ENCODE peak calls at places on chromosomes 1 and 21, in nine cellular contexts. I is pancreas; E is breast epithelium; O is naive thymus-derived CD4-positive, alpha-beta T cell; H is Karpas-422; R is osteoblast; Z is AG04450; L is endodermal cell; F is GM12865. D is an unnamed sample.

GRCh38 chr1:3763351-3764125 is 9.0 kb upstream of the SMIM1 start:
- DNase-seq in I (no peak), E (no peak), O (no peak), H (no peak), R (peak; percentile 60), Z (no peak), L (no peak), F (no peak), D (no peak)

GRCh38 chr1:3352952-3353331 is 101.5 kb upstream of the ARHGEF16 start:
- DNase-seq in I (no peak), E (no peak), O (no peak), H (no peak), R (no peak), Z (no peak), L (no peak), F (no peak), D (no peak)

GRCh38 chr1:34303218-34303617 is 126.5 kb downstream of the C1orf94 start:
- DNase-seq in I (no peak), E (no peak), O (no peak), H (no peak), R (no peak), Z (no peak), L (no peak), F (no peak), D (no peak)

GRCh38 chr1:61132176-61133047 is 50.1 kb downstream of the NFIA start:
- DNase-seq in I (no peak), E (no peak), O (no peak), H (no peak), R (no peak), Z (no peak), L (no peak), F (no peak), D (no peak)

GRCh38 chr1:34916104-34916503 is 13.3 kb downstream of the DLGAP3 start:
- DNase-seq in I (no peak), E (no peak), O (no peak), H (no peak), R (no peak), Z (no peak), L (peak; percentile 7), F (no peak), D (no peak)

GRCh38 chr21:28734522-28735175 is 258.0 kb downstream of the LTN1 start:
- DNase-seq in I (no peak), E (no peak), O (no peak), H (no peak), R (no peak), Z (no peak), L (no peak), F (no peak), D (no peak)

GRCh38 chr21:45169001-45169400 is 94.6 kb downstream of the ADARB1 start:
- DNase-seq in I (no peak), E (no peak), O (no peak), H (no peak), R (no peak), Z (no peak), L (no peak), F (no peak), D (no peak)

GRCh38 chr1:98374098-98374497 is 287.4 kb upstream of the SNX7 start:
- DNase-seq in I (no peak), E (no peak), O (no peak), H (no peak), R (no peak), Z (no peak), L (no peak), F (no peak), D (no peak)

GRCh38 chr1:228289996-228290881 is 82.4 kb downstream of the OBSCN start:
- DNase-seq in I (no peak), E (no peak), O (no peak), H (no peak), R (peak; percentile 56), Z (no peak), L (no peak), F (no peak), D (no peak)

GRCh38 chr21:44094832-44095231 is 12.4 kb upstream of the PWP2 start:
- DNase-seq in I (no peak), E (no peak), O (no peak), H (no peak), R (no peak), Z (no peak), L (no peak), F (no peak), D (no peak)

GRCh38 chr1:2560299-2561073 is 4.3 kb downstream of the TNFRSF14 start:
- DNase-seq in I (no peak), E (no peak), O (no peak), H (no peak), R (peak; percentile 80), Z (no peak), L (no peak), F (no peak), D (no peak)

GRCh38 chr1:117110774-117111173 is 10.8 kb downstream of the TRIM45 start:
- DNase-seq in I (no peak), E (no peak), O (no peak), H (no peak), R (no peak), Z (no peak), L (no peak), F (no peak), D (no peak)

GRCh38 chr1:78142731-78143130 is 97.0 kb downstream of the GIPC2 start:
- DNase-seq in I (no peak), E (no peak), O (no peak), H (no peak), R (no peak), Z (no peak), L (no peak), F (no peak), D (no peak)
- H3K4me3 ChIP-seq in I (no peak overlapping the region), E (no peak overlapping the region), O (peak overlapping the region; percentile 15), H (no peak overlapping the region), R (no peak overlapping the region), Z (no peak overlapping the region), L (no peak overlapping the region), F (peak overlapping the region; percentile 37), D (no peak overlapping the region)

DNA sequence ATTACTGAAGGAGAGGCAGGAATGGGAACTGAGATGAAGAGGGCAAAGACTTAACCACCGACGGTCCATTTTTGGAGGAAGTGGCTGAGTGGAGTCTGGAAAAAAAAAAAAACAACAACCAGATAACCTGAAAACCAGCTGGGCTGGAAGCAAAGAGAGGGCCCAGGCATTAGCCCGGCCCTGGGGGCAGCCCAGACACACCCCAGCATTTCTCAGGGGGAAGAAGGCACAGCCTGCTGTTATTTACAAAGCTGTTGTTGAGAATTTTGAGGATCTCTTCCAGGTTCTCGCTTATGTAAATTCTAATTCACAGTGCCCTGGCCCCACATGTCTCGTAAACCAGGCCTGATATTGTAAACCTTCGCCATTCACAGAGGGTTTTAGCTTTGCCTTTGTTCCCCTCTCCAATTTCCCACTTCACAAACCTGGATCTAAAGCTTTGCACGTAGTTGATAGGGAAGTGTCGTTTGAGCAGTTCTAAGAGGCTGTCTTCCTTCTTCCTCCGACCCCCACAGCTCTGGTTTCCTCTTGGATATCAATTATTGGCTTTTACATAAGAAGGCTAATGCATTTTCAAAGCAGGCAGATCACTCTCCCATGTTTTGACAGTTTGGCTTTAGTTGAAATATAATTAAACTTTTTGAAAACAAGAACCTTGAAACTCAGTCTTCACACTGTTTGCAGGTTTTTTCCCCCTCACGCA is 161.8 kb upstream of the IRF2BP2 start:
- DNase-seq in I (no peak), E (no peak), O (no peak), H (no peak), R (peak; percentile 58), Z (no peak), L (peak; percentile 49), F (no peak), D (no peak)
- H3K4me3 ChIP-seq in I (no peak overlapping the region), E (no peak overlapping the region), O (peak overlapping the region; percentile 7), H (no peak overlapping the region), R (peak overlapping the region; percentile 2), Z (no peak overlapping the region), L (no peak overlapping the region), F (peak overlapping the region; percentile 19), D (no peak overlapping the region)

GRCh38 chr1:236111527-236112331 is 30.6 kb upstream of the GPR137B start:
- DNase-seq in I (no peak), E (no peak), O (no peak), H (no peak), R (peak; percentile 74), Z (no peak), L (no peak), F (no peak), D (no peak)

GRCh38 chr1:236114076-236114747 is 28.1 kb upstream of the GPR137B start:
- DNase-seq in I (no peak), E (no peak), O (no peak), H (no peak), R (no peak), Z (no peak), L (no peak), F (no peak), D (no peak)

GRCh38 chr1:236112332-236112627 is 30.1 kb upstream of the GPR137B start:
- DNase-seq in I (no peak), E (no peak), O (no peak), H (no peak), R (no peak), Z (no peak), L (no peak), F (no peak), D (no peak)

GRCh38 chr1:236110137-236110536 is 32.2 kb upstream of the GPR137B start:
- DNase-seq in I (no peak), E (no peak), O (no peak), H (no peak), R (no peak), Z (no peak), L (no peak), F (no peak), D (no peak)

DNA sequence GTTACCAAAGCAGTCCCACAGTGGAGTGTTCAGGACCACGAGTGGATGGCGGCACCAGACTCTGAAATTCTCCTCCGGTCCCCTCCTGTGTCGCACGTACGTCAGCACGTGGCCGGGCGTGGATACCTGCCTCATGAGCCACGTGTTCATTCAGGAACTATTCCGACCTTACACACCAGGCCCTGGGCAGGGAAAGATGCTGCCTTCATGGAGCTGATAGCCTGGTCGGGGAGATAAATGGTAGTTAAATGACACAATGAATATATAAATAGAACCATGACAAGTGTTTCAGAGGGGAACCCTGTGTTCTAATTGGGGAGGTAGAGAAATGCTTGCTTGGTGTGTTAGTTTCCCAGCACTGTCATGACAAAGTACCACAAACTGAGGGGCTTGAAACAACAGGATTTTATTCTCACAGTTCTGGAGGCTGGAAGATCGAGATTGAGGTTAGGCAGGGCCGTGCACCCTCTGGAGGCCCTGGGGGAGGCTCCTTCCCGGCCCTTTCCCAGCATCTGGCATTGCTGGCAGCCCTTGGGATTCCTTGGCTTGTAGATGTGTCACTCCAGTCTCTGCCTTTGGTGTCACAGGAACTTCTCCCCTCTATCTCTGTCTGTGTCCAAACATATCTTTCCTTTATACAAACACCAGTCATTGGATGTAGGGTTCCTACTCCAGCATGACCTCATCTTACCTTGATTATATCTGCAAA is 28.9 kb upstream of the GPR137B start:
- DNase-seq in I (no peak), E (no peak), O (no peak), H (no peak), R (peak; percentile 22), Z (no peak), L (no peak), F (no peak), D (no peak)
- H3K4me3 ChIP-seq in I (no peak overlapping the region), E (no peak overlapping the region), O (no peak overlapping the region), H (no peak overlapping the region), R (no peak overlapping the region), Z (no peak overlapping the region), L (no peak overlapping the region), F (no peak overlapping the region), D (no peak overlapping the region)

DNA sequence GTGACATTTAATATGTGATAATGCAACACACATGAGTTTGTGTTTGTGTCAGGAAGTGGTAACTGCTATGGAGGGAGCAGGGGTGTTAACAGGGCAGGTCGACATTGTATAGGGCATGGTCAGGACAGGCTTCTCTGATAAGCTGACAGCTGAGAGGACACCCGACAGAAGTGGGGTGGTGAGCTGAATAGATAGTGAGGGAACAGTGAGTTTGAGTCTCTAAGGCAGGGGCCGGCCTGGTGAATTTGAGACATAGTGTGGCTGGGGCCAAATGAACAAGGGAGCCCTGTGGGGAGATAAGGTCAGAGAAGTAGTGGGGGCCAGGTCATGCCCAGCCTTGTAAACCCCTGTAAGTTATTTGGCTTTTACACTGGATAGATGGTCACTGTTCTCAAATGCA is 217.4 kb upstream of the KIAA0040 start:
- DNase-seq in I (no peak), E (no peak), O (no peak), H (no peak), R (no peak), Z (no peak), L (no peak), F (no peak), D (no peak)
- H3K4me3 ChIP-seq in I (no peak overlapping the region), E (no peak overlapping the region), O (no peak overlapping the region), H (no peak overlapping the region), R (no peak overlapping the region), Z (no peak overlapping the region), L (no peak overlapping the region), F (no peak overlapping the region), D (no peak overlapping the region)